ENCODE peak calls at places on chromosomes 6 and 20, in ten cellular contexts. One of them, this sample, is unnamed.

GRCh38 chr20:31587545-31588389 is 17.3 kb upstream of the ID1 start:
- DNase-seq in NCI-H1105 treated with DMSO at 0.1 percent for 48 hours: no peak
- DNase-seq in activated T-helper 1 cell treated with Interleukin-2 at 50 U/mL for 16 hours: no peak
- DNase-seq in CD8-positive, alpha-beta T cell: no peak
- DNase-seq in stimulated activated CD8-positive, alpha-beta memory T cell treated with anti-CD3 and anti-CD28 coated beads, Interleukin-7, amount 100 ng/mL, for 48 hours: no peak
- DNase-seq in NCI-H69: peak; percentile 95
- DNase-seq in right lobe of liver: no peak
- DNase-seq in tibial nerve: no peak
- DNase-seq in HFFc6: no peak
- DNase-seq in HFF-Myc: no peak
- DNase-seq in this sample: no peak

GRCh38 chr20:51318058-51318960 is 224.2 kb downstream of the NFATC2 start:
- DNase-seq in NCI-H1105 treated with DMSO at 0.1 percent for 48 hours: peak; percentile 51
- DNase-seq in stimulated activated CD8-positive, alpha-beta memory T cell treated with anti-CD3 and anti-CD28 coated beads, Interleukin-7, amount 100 ng/mL, for 48 hours: peak; percentile 36
- DNase-seq in activated T-helper 1 cell treated with Interleukin-2 at 50 U/mL for 16 hours: peak; percentile 12
- DNase-seq in right lobe of liver: no peak
- DNase-seq in CD8-positive, alpha-beta T cell: peak; percentile 12
- DNase-seq in HFF-Myc: no peak
- DNase-seq in tibial nerve: no peak
- DNase-seq in HFFc6: no peak
- DNase-seq in NCI-H69: peak; percentile 66
- DNase-seq in this sample: peak; percentile 9

GRCh38 chr6:26125015-26125690 is 37.9 kb downstream of the HFE start:
- DNase-seq in HFFc6: no peak
- DNase-seq in HFF-Myc: no peak
- DNase-seq in CD8-positive, alpha-beta T cell: no peak
- DNase-seq in stimulated activated CD8-positive, alpha-beta memory T cell treated with anti-CD3 and anti-CD28 coated beads, Interleukin-7, amount 100 ng/mL, for 48 hours: no peak
- DNase-seq in NCI-H1105 treated with DMSO at 0.1 percent for 48 hours: peak; percentile 26
- DNase-seq in activated T-helper 1 cell treated with Interleukin-2 at 50 U/mL for 16 hours: no peak
- DNase-seq in NCI-H69: peak; percentile 62
- DNase-seq in tibial nerve: peak; percentile 35
- DNase-seq in right lobe of liver: no peak
- DNase-seq in this sample: no peak

GRCh38 chr6:44826277-44826676 is 438.8 kb downstream of the CDC5L start:
- DNase-seq in tibial nerve: no peak
- DNase-seq in activated T-helper 1 cell treated with Interleukin-2 at 50 U/mL for 16 hours: no peak
- DNase-seq in NCI-H1105 treated with DMSO at 0.1 percent for 48 hours: no peak
- DNase-seq in HFFc6: no peak
- DNase-seq in NCI-H69: no peak
- DNase-seq in right lobe of liver: no peak
- DNase-seq in CD8-positive, alpha-beta T cell: no peak
- DNase-seq in HFF-Myc: no peak
- DNase-seq in stimulated activated CD8-positive, alpha-beta memory T cell treated with anti-CD3 and anti-CD28 coated beads, Interleukin-7, amount 100 ng/mL, for 48 hours: no peak
- DNase-seq in this sample: no peak

GRCh38 chr6:150613269-150613668 is 13.6 kb downstream of the PLEKHG1 start:
- DNase-seq in HFF-Myc: no peak
- DNase-seq in activated T-helper 1 cell treated with Interleukin-2 at 50 U/mL for 16 hours: no peak
- DNase-seq in NCI-H69: no peak
- DNase-seq in tibial nerve: no peak
- DNase-seq in CD8-positive, alpha-beta T cell: no peak
- DNase-seq in NCI-H1105 treated with DMSO at 0.1 percent for 48 hours: no peak
- DNase-seq in right lobe of liver: no peak
- DNase-seq in stimulated activated CD8-positive, alpha-beta memory T cell treated with anti-CD3 and anti-CD28 coated beads, Interleukin-7, amount 100 ng/mL, for 48 hours: no peak
- DNase-seq in HFFc6: no peak
- DNase-seq in this sample: no peak

GRCh38 chr20:41469868-41470267 is 103.2 kb upstream of the EMILIN3 start:
- DNase-seq in activated T-helper 1 cell treated with Interleukin-2 at 50 U/mL for 16 hours: no peak
- DNase-seq in tibial nerve: no peak
- DNase-seq in NCI-H1105 treated with DMSO at 0.1 percent for 48 hours: no peak
- DNase-seq in right lobe of liver: no peak
- DNase-seq in stimulated activated CD8-positive, alpha-beta memory T cell treated with anti-CD3 and anti-CD28 coated beads, Interleukin-7, amount 100 ng/mL, for 48 hours: no peak
- DNase-seq in HFFc6: no peak
- DNase-seq in HFF-Myc: no peak
- DNase-seq in CD8-positive, alpha-beta T cell: no peak
- DNase-seq in NCI-H69: no peak
- DNase-seq in this sample: no peak

GRCh38 chr6:3506195-3506594 is 49.3 kb upstream of the SLC22A23 start:
- DNase-seq in right lobe of liver: no peak
- DNase-seq in activated T-helper 1 cell treated with Interleukin-2 at 50 U/mL for 16 hours: no peak
- DNase-seq in stimulated activated CD8-positive, alpha-beta memory T cell treated with anti-CD3 and anti-CD28 coated beads, Interleukin-7, amount 100 ng/mL, for 48 hours: no peak
- DNase-seq in NCI-H1105 treated with DMSO at 0.1 percent for 48 hours: no peak
- DNase-seq in NCI-H69: no peak
- DNase-seq in HFF-Myc: no peak
- DNase-seq in tibial nerve: no peak
- DNase-seq in HFFc6: no peak
- DNase-seq in CD8-positive, alpha-beta T cell: no peak
- DNase-seq in this sample: no peak

GRCh38 chr6:84762220-84762940 is 2.0 kb downstream of the TBX18 start:
- DNase-seq in NCI-H1105 treated with DMSO at 0.1 percent for 48 hours: no peak
- DNase-seq in NCI-H69: peak; percentile 29
- DNase-seq in CD8-positive, alpha-beta T cell: no peak
- DNase-seq in tibial nerve: no peak
- DNase-seq in HFF-Myc: no peak
- DNase-seq in activated T-helper 1 cell treated with Interleukin-2 at 50 U/mL for 16 hours: no peak
- DNase-seq in right lobe of liver: no peak
- DNase-seq in HFFc6: peak; percentile 53
- DNase-seq in stimulated activated CD8-positive, alpha-beta memory T cell treated with anti-CD3 and anti-CD28 coated beads, Interleukin-7, amount 100 ng/mL, for 48 hours: no peak
- DNase-seq in this sample: no peak

GRCh38 chr6:159378361-159378760 is 209.2 kb downstream of the FNDC1 start:
- DNase-seq in stimulated activated CD8-positive, alpha-beta memory T cell treated with anti-CD3 and anti-CD28 coated beads, Interleukin-7, amount 100 ng/mL, for 48 hours: no peak
- DNase-seq in tibial nerve: no peak
- DNase-seq in HFF-Myc: no peak
- DNase-seq in right lobe of liver: no peak
- DNase-seq in CD8-positive, alpha-beta T cell: no peak
- DNase-seq in activated T-helper 1 cell treated with Interleukin-2 at 50 U/mL for 16 hours: no peak
- DNase-seq in NCI-H69: no peak
- DNase-seq in NCI-H1105 treated with DMSO at 0.1 percent for 48 hours: no peak
- DNase-seq in HFFc6: no peak
- DNase-seq in this sample: no peak

GRCh38 chr20:16222859-16223411 is 350.3 kb downstream of the KIF16B start:
- DNase-seq in tibial nerve: no peak
- DNase-seq in HFFc6: no peak
- DNase-seq in HFF-Myc: no peak
- DNase-seq in CD8-positive, alpha-beta T cell: no peak
- DNase-seq in NCI-H1105 treated with DMSO at 0.1 percent for 48 hours: no peak
- DNase-seq in activated T-helper 1 cell treated with Interleukin-2 at 50 U/mL for 16 hours: no peak
- DNase-seq in NCI-H69: no peak
- DNase-seq in stimulated activated CD8-positive, alpha-beta memory T cell treated with anti-CD3 and anti-CD28 coated beads, Interleukin-7, amount 100 ng/mL, for 48 hours: no peak
- DNase-seq in right lobe of liver: no peak
- DNase-seq in this sample: no peak

GRCh38 chr6:136317023-136317649 is 27.5 kb upstream of the BCLAF1 start:
- DNase-seq in activated T-helper 1 cell treated with Interleukin-2 at 50 U/mL for 16 hours: peak; percentile 29
- DNase-seq in CD8-positive, alpha-beta T cell: peak; percentile 37
- DNase-seq in HFFc6: peak; percentile 48
- DNase-seq in right lobe of liver: no peak
- DNase-seq in NCI-H69: peak; percentile 86
- DNase-seq in stimulated activated CD8-positive, alpha-beta memory T cell treated with anti-CD3 and anti-CD28 coated beads, Interleukin-7, amount 100 ng/mL, for 48 hours: peak; percentile 18
- DNase-seq in tibial nerve: peak; percentile 50
- DNase-seq in HFF-Myc: peak; percentile 47
- DNase-seq in NCI-H1105 treated with DMSO at 0.1 percent for 48 hours: peak; percentile 60
- DNase-seq in this sample: peak; percentile 42

GRCh38 chr20:2246081-2246491 is 49.7 kb upstream of the TGM3 start:
- DNase-seq in tibial nerve: no peak
- DNase-seq in stimulated activated CD8-positive, alpha-beta memory T cell treated with anti-CD3 and anti-CD28 coated beads, Interleukin-7, amount 100 ng/mL, for 48 hours: no peak
- DNase-seq in CD8-positive, alpha-beta T cell: no peak
- DNase-seq in activated T-helper 1 cell treated with Interleukin-2 at 50 U/mL for 16 hours: no peak
- DNase-seq in HFF-Myc: no peak
- DNase-seq in right lobe of liver: no peak
- DNase-seq in NCI-H69: peak; percentile 71
- DNase-seq in NCI-H1105 treated with DMSO at 0.1 percent for 48 hours: peak; percentile 78
- DNase-seq in HFFc6: no peak
- DNase-seq in this sample: no peak

GRCh38 chr6:143206550-143206949 is 145.9 kb downstream of the AIG1 start:
- DNase-seq in NCI-H69: no peak
- DNase-seq in tibial nerve: no peak
- DNase-seq in NCI-H1105 treated with DMSO at 0.1 percent for 48 hours: no peak
- DNase-seq in HFF-Myc: no peak
- DNase-seq in CD8-positive, alpha-beta T cell: no peak
- DNase-seq in activated T-helper 1 cell treated with Interleukin-2 at 50 U/mL for 16 hours: no peak
- DNase-seq in stimulated activated CD8-positive, alpha-beta memory T cell treated with anti-CD3 and anti-CD28 coated beads, Interleukin-7, amount 100 ng/mL, for 48 hours: no peak
- DNase-seq in HFFc6: no peak
- DNase-seq in right lobe of liver: no peak
- DNase-seq in this sample: no peak

This sample was measured in activated gamma-delta T cell treated with anti-CD3 and anti-CD28 coated beads, Interleukin-2, amount 50 U/mL, for 16 hours.